ENCODE peak calls at places on chromosome 21, in ten cellular contexts. One of them, this sample, is unnamed.
A peak's percentile ranks its signal among the peaks of the same experiment; 100 is the strongest.

GRCh38 chr21:16742116-16742515 is 770.7 kb upstream of the CXADR start:
- DNase-seq in CD8-positive, alpha-beta memory T cell: no peak
- DNase-seq in thoracic aorta: no peak
- DNase-seq in pancreas: no peak
- DNase-seq in A549: no peak
- DNase-seq in K562: no peak
- DNase-seq in GM23248: no peak
- DNase-seq in spleen: no peak
- DNase-seq in tibial nerve: no peak
- DNase-seq in GM12878: no peak
- DNase-seq in this sample: no peak

GRCh38 chr21:14877581-14878228 is 187.1 kb downstream of the NRIP1 start:
- DNase-seq in thoracic aorta: no peak
- DNase-seq in CD8-positive, alpha-beta memory T cell: no peak
- DNase-seq in K562: no peak
- DNase-seq in pancreas: no peak
- DNase-seq in GM23248: peak; percentile 45
- DNase-seq in tibial nerve: no peak
- DNase-seq in GM12878: no peak
- DNase-seq in spleen: no peak
- DNase-seq in A549: no peak
- DNase-seq in this sample: no peak

GRCh38 chr21:28431022-28431421 is 561.7 kb downstream of the LTN1 start:
- DNase-seq in pancreas: no peak
- DNase-seq in A549: no peak
- DNase-seq in CD8-positive, alpha-beta memory T cell: no peak
- DNase-seq in GM23248: peak; percentile 62
- DNase-seq in K562: no peak
- DNase-seq in thoracic aorta: no peak
- DNase-seq in spleen: no peak
- DNase-seq in tibial nerve: no peak
- DNase-seq in GM12878: no peak
- DNase-seq in this sample: no peak

GRCh38 chr21:16842716-16843115 is 670.1 kb upstream of the CXADR start:
- DNase-seq in GM23248: peak; percentile 32
- DNase-seq in CD8-positive, alpha-beta memory T cell: no peak
- DNase-seq in thoracic aorta: no peak
- DNase-seq in A549: no peak
- DNase-seq in tibial nerve: no peak
- DNase-seq in K562: no peak
- DNase-seq in pancreas: no peak
- DNase-seq in GM12878: no peak
- DNase-seq in spleen: no peak
- DNase-seq in this sample: no peak

GRCh38 chr21:43659136-43660000 is at the start of the genes HSF2BP and RRP1B:
- DNase-seq in spleen: peak; percentile 95
- DNase-seq in GM23248: peak; percentile 94
- DNase-seq in CD8-positive, alpha-beta memory T cell: peak; percentile 69
- DNase-seq in thoracic aorta: no peak
- DNase-seq in GM12878: no peak
- DNase-seq in tibial nerve: peak; percentile 71
- DNase-seq in K562: peak; percentile 96
- DNase-seq in pancreas: peak; percentile 94
- DNase-seq in A549: peak; percentile 63
- DNase-seq in this sample: peak; percentile 88

GRCh38 chr21:26769613-26770188 is 75.5 kb downstream of the ADAMTS1 start:
- DNase-seq in pancreas: no peak
- DNase-seq in GM23248: peak; percentile 78
- DNase-seq in A549: no peak
- DNase-seq in tibial nerve: no peak
- DNase-seq in CD8-positive, alpha-beta memory T cell: no peak
- DNase-seq in thoracic aorta: no peak
- DNase-seq in spleen: no peak
- DNase-seq in K562: no peak
- DNase-seq in GM12878: no peak
- DNase-seq in this sample: no peak

GRCh38 chr21:27954806-27955205 is 987.9 kb upstream of the ADAMTS5 start:
- DNase-seq in GM23248: peak; percentile 0
- DNase-seq in K562: no peak
- DNase-seq in A549: no peak
- DNase-seq in spleen: no peak
- DNase-seq in CD8-positive, alpha-beta memory T cell: no peak
- DNase-seq in pancreas: no peak
- DNase-seq in GM12878: no peak
- DNase-seq in tibial nerve: no peak
- DNase-seq in thoracic aorta: no peak
- DNase-seq in this sample: no peak

GRCh38 chr21:27079807-27080206 is 112.9 kb upstream of the ADAMTS5 start:
- DNase-seq in A549: no peak
- DNase-seq in spleen: no peak
- DNase-seq in thoracic aorta: no peak
- DNase-seq in K562: no peak
- DNase-seq in GM23248: no peak
- DNase-seq in GM12878: no peak
- DNase-seq in tibial nerve: no peak
- DNase-seq in CD8-positive, alpha-beta memory T cell: no peak
- DNase-seq in pancreas: no peak
- DNase-seq in this sample: no peak

GRCh38 chr21:36072453-36073167 is 2.8 kb downstream of the CBR1 start:
- DNase-seq in thoracic aorta: no peak
- DNase-seq in spleen: no peak
- DNase-seq in tibial nerve: no peak
- DNase-seq in A549: no peak
- DNase-seq in CD8-positive, alpha-beta memory T cell: no peak
- DNase-seq in GM23248: no peak
- DNase-seq in GM12878: no peak
- DNase-seq in K562: no peak
- DNase-seq in pancreas: no peak
- DNase-seq in this sample: no peak

GRCh38 chr21:36070999-36071398 is 1.2 kb downstream of the CBR1 start:
- DNase-seq in K562: no peak
- DNase-seq in tibial nerve: no peak
- DNase-seq in thoracic aorta: no peak
- DNase-seq in A549: no peak
- DNase-seq in GM12878: no peak
- DNase-seq in CD8-positive, alpha-beta memory T cell: no peak
- DNase-seq in spleen: no peak
- DNase-seq in GM23248: no peak
- DNase-seq in pancreas: no peak
- DNase-seq in this sample: no peak

GRCh38 chr21:36073181-36073580 is 3.4 kb downstream of the CBR1 start:
- DNase-seq in spleen: no peak
- DNase-seq in tibial nerve: no peak
- DNase-seq in GM12878: no peak
- DNase-seq in A549: no peak
- DNase-seq in K562: no peak
- DNase-seq in thoracic aorta: no peak
- DNase-seq in CD8-positive, alpha-beta memory T cell: no peak
- DNase-seq in pancreas: no peak
- DNase-seq in GM23248: no peak
- DNase-seq in this sample: no peak

GRCh38 chr21:36068748-36069398 is 951 bp upstream of the CBR1 start:
- DNase-seq in GM12878: no peak
- DNase-seq in A549: no peak
- DNase-seq in thoracic aorta: no peak
- DNase-seq in GM23248: no peak
- DNase-seq in tibial nerve: no peak
- DNase-seq in spleen: no peak
- DNase-seq in K562: no peak
- DNase-seq in CD8-positive, alpha-beta memory T cell: no peak
- DNase-seq in pancreas: no peak
- DNase-seq in this sample: no peak

GRCh38 chr21:36069713-36070573 is at the start of gene CBR1:
- DNase-seq in tibial nerve: peak; percentile 88
- DNase-seq in thoracic aorta: peak; percentile 84
- DNase-seq in GM23248: peak; percentile 96
- DNase-seq in K562: peak; percentile 78
- DNase-seq in A549: peak; percentile 65
- DNase-seq in CD8-positive, alpha-beta memory T cell: peak; percentile 72
- DNase-seq in spleen: peak; percentile 97
- DNase-seq in GM12878: peak; percentile 47
- DNase-seq in pancreas: peak; percentile 96
- DNase-seq in this sample: peak; percentile 81
- H3K27ac ChIP-seq in tibial nerve: peak within 1 kb of the TSS; percentile 83
- H3K27ac ChIP-seq in thoracic aorta: peak within 1 kb of the TSS; percentile 79
- H3K27ac ChIP-seq in GM23248: peak within 1 kb of the TSS; percentile 81
- H3K27ac ChIP-seq in K562: peak within 1 kb of the TSS; percentile 29
- H3K27ac ChIP-seq in A549: peak within 1 kb of the TSS; percentile 94
- H3K27ac ChIP-seq in CD8-positive, alpha-beta memory T cell: peak within 1 kb of the TSS; percentile 34
- H3K27ac ChIP-seq in spleen: peak within 1 kb of the TSS; percentile 72
- H3K27ac ChIP-seq in GM12878: peak within 1 kb of the TSS; percentile 71
- H3K27ac ChIP-seq in pancreas: peak within 1 kb of the TSS; percentile 64
- H3K27ac ChIP-seq in this sample: peak within 1 kb of the TSS; percentile 55

DNA sequence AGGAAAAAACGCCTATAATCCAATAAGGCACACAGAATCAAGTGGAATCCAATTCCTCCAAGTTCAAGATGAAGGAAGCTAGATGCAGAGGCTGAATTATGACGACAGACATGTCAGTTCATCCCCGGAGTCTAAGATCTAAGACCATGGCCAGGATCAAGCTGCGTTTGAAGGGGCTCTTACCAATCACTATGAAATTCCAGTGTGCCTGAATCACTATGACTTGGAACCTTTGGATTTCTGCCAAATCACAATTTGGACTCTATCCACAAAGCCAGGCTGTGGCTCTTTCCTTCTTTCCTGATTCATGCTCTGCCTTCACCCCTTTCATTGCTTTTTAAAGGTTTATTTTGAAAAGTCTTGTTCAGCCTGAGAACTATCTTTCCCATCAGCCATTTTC is 17.1 kb downstream of the OLIG2 start:
- DNase-seq in GM12878: no peak
- DNase-seq in CD8-positive, alpha-beta memory T cell: no peak
- DNase-seq in thoracic aorta: no peak
- DNase-seq in K562: no peak
- DNase-seq in GM23248: peak; percentile 87
- DNase-seq in pancreas: no peak
- DNase-seq in spleen: no peak
- DNase-seq in tibial nerve: no peak
- DNase-seq in A549: peak; percentile 8
- DNase-seq in this sample: no peak
- H3K27ac ChIP-seq in GM12878: no peak overlapping the region
- H3K27ac ChIP-seq in CD8-positive, alpha-beta memory T cell: no peak overlapping the region
- H3K27ac ChIP-seq in thoracic aorta: no peak overlapping the region
- H3K27ac ChIP-seq in K562: no peak overlapping the region
- H3K27ac ChIP-seq in GM23248: peak overlapping the region; percentile 32
- H3K27ac ChIP-seq in pancreas: no peak overlapping the region
- H3K27ac ChIP-seq in spleen: no peak overlapping the region
- H3K27ac ChIP-seq in tibial nerve: no peak overlapping the region
- H3K27ac ChIP-seq in A549: no peak overlapping the region
- H3K27ac ChIP-seq in this sample: no peak overlapping the region

GRCh38 chr21:29786509-29786908 is 153.3 kb downstream of the GRIK1 start:
- DNase-seq in A549: no peak
- DNase-seq in CD8-positive, alpha-beta memory T cell: no peak
- DNase-seq in spleen: no peak
- DNase-seq in tibial nerve: no peak
- DNase-seq in GM12878: no peak
- DNase-seq in GM23248: no peak
- DNase-seq in thoracic aorta: no peak
- DNase-seq in pancreas: no peak
- DNase-seq in K562: no peak
- DNase-seq in this sample: no peak

GRCh38 chr21:29788752-29789151 is 151.0 kb downstream of the GRIK1 start:
- DNase-seq in GM12878: no peak
- DNase-seq in pancreas: no peak
- DNase-seq in K562: no peak
- DNase-seq in spleen: no peak
- DNase-seq in tibial nerve: no peak
- DNase-seq in A549: no peak
- DNase-seq in thoracic aorta: no peak
- DNase-seq in CD8-positive, alpha-beta memory T cell: no peak
- DNase-seq in GM23248: no peak
- DNase-seq in this sample: peak; percentile 41

GRCh38 chr21:29789393-29789792 is 150.4 kb downstream of the GRIK1 start:
- DNase-seq in K562: no peak
- DNase-seq in A549: no peak
- DNase-seq in GM23248: no peak
- DNase-seq in CD8-positive, alpha-beta memory T cell: no peak
- DNase-seq in pancreas: no peak
- DNase-seq in spleen: no peak
- DNase-seq in thoracic aorta: no peak
- DNase-seq in tibial nerve: no peak
- DNase-seq in GM12878: no peak
- DNase-seq in this sample: no peak

DNA sequence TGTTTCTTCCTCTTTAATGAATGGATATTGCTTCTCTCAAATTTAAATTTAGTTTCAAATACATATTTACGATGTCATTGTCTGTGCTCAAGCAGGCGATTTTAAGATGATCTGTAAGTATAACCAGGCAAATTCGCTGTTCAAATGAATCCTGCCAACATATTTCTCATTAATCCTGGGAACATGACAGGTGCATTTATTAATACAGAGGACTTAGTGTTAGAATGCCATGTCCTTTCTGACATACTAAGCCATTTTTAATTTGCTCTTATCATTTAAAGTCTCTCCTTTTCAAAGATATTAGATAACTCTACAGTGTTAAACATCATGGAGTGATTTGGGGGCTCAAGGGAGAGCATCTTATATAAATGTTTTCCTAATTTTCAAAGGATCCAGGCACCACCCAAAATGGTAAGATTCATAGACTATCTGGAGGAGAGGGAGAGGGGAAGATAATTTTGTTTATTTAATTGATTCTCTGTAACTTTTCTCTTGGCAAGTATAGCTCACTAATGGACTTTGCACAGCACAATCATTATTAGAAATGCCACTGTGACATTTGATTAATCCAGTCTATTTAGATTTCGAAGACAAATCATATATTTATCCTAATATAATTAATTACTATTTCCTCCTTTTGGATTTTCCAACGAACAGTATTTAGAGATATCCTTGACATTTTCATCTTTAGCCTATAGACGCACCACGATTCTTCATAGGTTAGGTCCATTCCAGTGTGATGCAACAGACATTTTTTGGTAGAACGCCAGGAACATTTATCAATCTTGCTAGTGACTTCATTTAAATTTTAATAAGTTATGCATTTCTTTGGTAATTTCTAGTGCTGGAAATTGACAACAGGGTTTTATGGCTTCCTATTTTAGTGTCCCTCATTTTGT is 152.5 kb downstream of the GRIK1 start:
- DNase-seq in CD8-positive, alpha-beta memory T cell: no peak
- DNase-seq in pancreas: no peak
- DNase-seq in GM12878: no peak
- DNase-seq in spleen: no peak
- DNase-seq in tibial nerve: no peak
- DNase-seq in thoracic aorta: no peak
- DNase-seq in K562: no peak
- DNase-seq in GM23248: no peak
- DNase-seq in A549: no peak
- DNase-seq in this sample: no peak
- H3K27ac ChIP-seq in CD8-positive, alpha-beta memory T cell: no peak overlapping the region
- H3K27ac ChIP-seq in pancreas: peak overlapping the region; percentile 6
- H3K27ac ChIP-seq in GM12878: no peak overlapping the region
- H3K27ac ChIP-seq in spleen: no peak overlapping the region
- H3K27ac ChIP-seq in tibial nerve: no peak overlapping the region
- H3K27ac ChIP-seq in thoracic aorta: no peak overlapping the region
- H3K27ac ChIP-seq in K562: no peak overlapping the region
- H3K27ac ChIP-seq in GM23248: no peak overlapping the region
- H3K27ac ChIP-seq in A549: no peak overlapping the region
- H3K27ac ChIP-seq in this sample: no peak overlapping the region

GRCh38 chr21:42236014-42236413 is 17.1 kb downstream of the ABCG1 start:
- DNase-seq in spleen: peak; percentile 89
- DNase-seq in K562: no peak
- DNase-seq in GM12878: no peak
- DNase-seq in tibial nerve: no peak
- DNase-seq in GM23248: no peak
- DNase-seq in pancreas: no peak
- DNase-seq in CD8-positive, alpha-beta memory T cell: no peak
- DNase-seq in A549: no peak
- DNase-seq in thoracic aorta: no peak
- DNase-seq in this sample: peak; percentile 47

GRCh38 chr21:42234464-42235241 is 15.7 kb downstream of the ABCG1 start:
- DNase-seq in GM12878: no peak
- DNase-seq in K562: peak; percentile 92
- DNase-seq in GM23248: peak; percentile 58
- DNase-seq in spleen: peak; percentile 96
- DNase-seq in pancreas: peak; percentile 86
- DNase-seq in A549: peak; percentile 28
- DNase-seq in thoracic aorta: no peak
- DNase-seq in CD8-positive, alpha-beta memory T cell: peak; percentile 85
- DNase-seq in tibial nerve: no peak
- DNase-seq in this sample: peak; percentile 74

GRCh38 chr21:42234026-42234425 is 15.1 kb downstream of the ABCG1 start:
- DNase-seq in K562: no peak
- DNase-seq in GM12878: no peak
- DNase-seq in thoracic aorta: no peak
- DNase-seq in A549: no peak
- DNase-seq in GM23248: no peak
- DNase-seq in pancreas: no peak
- DNase-seq in spleen: peak; percentile 73
- DNase-seq in CD8-positive, alpha-beta memory T cell: no peak
- DNase-seq in tibial nerve: no peak
- DNase-seq in this sample: no peak

GRCh38 chr21:42236693-42237092 is 17.8 kb downstream of the ABCG1 start:
- DNase-seq in GM12878: no peak
- DNase-seq in tibial nerve: no peak
- DNase-seq in pancreas: no peak
- DNase-seq in A549: no peak
- DNase-seq in CD8-positive, alpha-beta memory T cell: no peak
- DNase-seq in thoracic aorta: no peak
- DNase-seq in spleen: no peak
- DNase-seq in GM23248: no peak
- DNase-seq in K562: no peak
- DNase-seq in this sample: no peak

GRCh38 chr21:42235593-42235992 is 16.7 kb downstream of the ABCG1 start:
- DNase-seq in pancreas: no peak
- DNase-seq in tibial nerve: no peak
- DNase-seq in spleen: peak; percentile 69
- DNase-seq in A549: no peak
- DNase-seq in CD8-positive, alpha-beta memory T cell: no peak
- DNase-seq in GM23248: no peak
- DNase-seq in GM12878: no peak
- DNase-seq in K562: peak; percentile 27
- DNase-seq in thoracic aorta: no peak
- DNase-seq in this sample: no peak
- H3K27ac ChIP-seq in pancreas: no peak overlapping the region
- H3K27ac ChIP-seq in tibial nerve: no peak overlapping the region
- H3K27ac ChIP-seq in spleen: peak overlapping the region; percentile 87
- H3K27ac ChIP-seq in A549: peak overlapping the region; percentile 74
- H3K27ac ChIP-seq in CD8-positive, alpha-beta memory T cell: no peak overlapping the region
- H3K27ac ChIP-seq in GM23248: no peak overlapping the region
- H3K27ac ChIP-seq in GM12878: no peak overlapping the region
- H3K27ac ChIP-seq in K562: no peak overlapping the region
- H3K27ac ChIP-seq in thoracic aorta: no peak overlapping the region
- H3K27ac ChIP-seq in this sample: no peak overlapping the region